ENCODE peak calls at places on chromosomes 6 and 20, in six cellular contexts. A is Peyer's patch; V is CD4-positive, CD25-positive, alpha-beta regulatory T cell; T is breast epithelium; I is fibroblast of pulmonary artery; U is cardiac muscle cell. F is an unnamed sample.

GRCh38 chr20:63955281-63955845 is 853 bp downstream of the UCKL1 start:
- DNase-seq in A (no peak), V (peak; percentile 54), T (no peak), I (no peak), U (peak; percentile 22), F (no peak)

GRCh38 chr20:1357921-1358671 is 29.2 kb upstream of the SDCBP2 start:
- DNase-seq in A (no peak), V (peak; percentile 82), T (no peak), I (peak; percentile 44), U (peak; percentile 67), F (no peak)

GRCh38 chr6:68650142-68650541 is 15.1 kb downstream of the ADGRB3 start:
- DNase-seq in A (no peak), V (no peak), T (no peak), I (no peak), U (no peak), F (no peak)

GRCh38 chr6:144339859-144340452 is 54.8 kb downstream of the UTRN start:
- DNase-seq in A (no peak), V (no peak), T (no peak), I (no peak), U (no peak), F (no peak)

GRCh38 chr20:46939031-46939430 is 44.4 kb downstream of the EYA2 start:
- DNase-seq in A (no peak), V (peak; percentile 28), T (no peak), I (peak; percentile 14), U (no peak), F (no peak)

GRCh38 chr6:72669324-72669723 is 47.5 kb downstream of the KCNQ5 start:
- DNase-seq in A (no peak), V (peak; percentile 20), T (no peak), I (no peak), U (no peak), F (no peak)

GRCh38 chr20:4638826-4639225 is 82.9 kb upstream of the PRND start:
- DNase-seq in A (no peak), V (no peak), T (no peak), I (no peak), U (no peak), F (no peak)

GRCh38 chr20:41380551-41381262 is 14.1 kb upstream of the EMILIN3 start:
- DNase-seq in A (no peak), V (no peak), T (no peak), I (no peak), U (no peak), F (peak; percentile 47)

GRCh38 chr6:17388365-17388764 is 5.0 kb upstream of the CAP2 start:
- DNase-seq in A (no peak), V (no peak), T (no peak), I (no peak), U (no peak), F (no peak)

GRCh38 chr6:84508981-84509380 is 255.4 kb downstream of the TBX18 start:
- DNase-seq in A (no peak), V (no peak), T (no peak), I (peak; percentile 48), U (peak; percentile 76), F (no peak)

GRCh38 chr6:110419028-110419739 is 3.8 kb upstream of the DDO start:
- DNase-seq in A (no peak), V (no peak), T (no peak), I (no peak), U (no peak), F (no peak)

GRCh38 chr6:160996316-160996715 is 4.7 kb downstream of the MAP3K4 start:
- DNase-seq in A (no peak), V (no peak), T (no peak), I (peak; percentile 49), U (no peak), F (no peak)

GRCh38 chr20:23670361-23670760 is 18.5 kb downstream of the CST4 start:
- DNase-seq in A (no peak), V (no peak), T (no peak), I (no peak), U (no peak), F (no peak)

DNA sequence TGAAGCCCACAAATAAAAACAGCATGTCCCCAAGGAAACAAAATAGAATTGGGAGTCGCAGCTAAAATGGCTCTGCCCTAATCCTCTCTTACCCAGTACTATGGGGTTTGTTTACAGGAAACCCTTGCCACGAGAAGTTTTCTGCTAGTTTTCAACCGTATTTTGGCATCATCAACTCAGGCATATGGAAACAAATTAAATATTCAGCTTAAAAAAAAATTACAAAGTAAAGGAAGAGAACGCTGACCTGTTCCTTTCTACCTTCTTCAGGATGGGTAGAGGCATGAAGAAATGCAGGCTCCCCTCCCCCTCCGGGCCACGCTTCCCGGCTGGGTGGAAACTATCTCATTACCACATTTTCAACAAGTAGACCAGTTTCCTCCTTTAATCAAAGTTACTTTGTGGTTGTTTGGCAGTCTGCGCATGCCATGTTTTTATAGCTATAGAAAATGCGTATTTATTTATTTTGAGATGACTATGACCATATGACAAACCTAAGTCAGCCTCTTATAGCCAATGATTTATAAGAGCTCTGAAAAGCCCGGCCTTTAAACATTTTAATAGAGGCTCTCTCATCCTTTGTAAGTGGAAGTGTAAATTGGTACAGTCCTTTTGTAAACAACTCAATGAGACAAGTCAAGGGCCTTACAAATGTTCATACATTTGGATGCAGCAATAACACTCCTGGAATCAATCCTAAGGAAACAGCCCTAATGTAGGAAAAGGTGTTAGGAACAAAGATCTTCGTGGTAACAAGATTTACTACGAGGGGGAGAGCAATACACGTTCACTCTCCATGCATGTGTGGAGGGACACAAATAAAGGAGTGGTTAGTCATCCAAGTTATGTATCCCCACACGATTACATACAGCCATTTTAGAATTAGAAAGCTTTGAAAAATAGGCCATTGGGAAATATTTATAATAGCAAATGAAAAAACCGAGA is 16.1 kb upstream of the ZNF217 start:
- DNase-seq in A (no peak), V (peak; percentile 85), T (no peak), I (no peak), U (peak; percentile 55), F (peak; percentile 90)
- H3K4me3 ChIP-seq in A (peak overlapping the region; percentile 15), V (peak overlapping the region; percentile 91), T (no peak overlapping the region), I (no peak overlapping the region), U (no peak overlapping the region), F (peak overlapping the region; percentile 25)

GRCh38 chr6:112247275-112247674 is 7.1 kb downstream of the LAMA4 start:
- DNase-seq in A (no peak), V (no peak), T (no peak), I (no peak), U (no peak), F (no peak)

GRCh38 chr6:112245511-112246203 is 8.7 kb downstream of the LAMA4 start:
- DNase-seq in A (no peak), V (no peak), T (no peak), I (peak; percentile 67), U (peak; percentile 82), F (no peak)

GRCh38 chr6:112241820-112242443 is 12.4 kb downstream of the LAMA4 start:
- DNase-seq in A (no peak), V (no peak), T (no peak), I (no peak), U (no peak), F (no peak)

GRCh38 chr6:112243861-112244415 is 10.4 kb downstream of the LAMA4 start:
- DNase-seq in A (no peak), V (no peak), T (no peak), I (no peak), U (no peak), F (no peak)

GRCh38 chr6:112244428-112244827 is 9.9 kb downstream of the LAMA4 start:
- DNase-seq in A (no peak), V (no peak), T (no peak), I (no peak), U (no peak), F (no peak)
- H3K4me3 ChIP-seq in A (no peak overlapping the region), V (no peak overlapping the region), T (no peak overlapping the region), I (no peak overlapping the region), U (no peak overlapping the region), F (no peak overlapping the region)

GRCh38 chr6:119830069-119830468 is 480.5 kb upstream of the MAN1A1 start:
- DNase-seq in A (no peak), V (no peak), T (no peak), I (no peak), U (no peak), F (no peak)

GRCh38 chr6:119830494-119831295 is 481.1 kb upstream of the MAN1A1 start:
- DNase-seq in A (no peak), V (no peak), T (no peak), I (no peak), U (peak; percentile 2), F (no peak)

GRCh38 chr6:119829006-119829405 is 479.4 kb upstream of the MAN1A1 start:
- DNase-seq in A (no peak), V (no peak), T (no peak), I (no peak), U (no peak), F (no peak)

GRCh38 chr6:119832411-119832810 is 482.9 kb upstream of the MAN1A1 start:
- DNase-seq in A (no peak), V (no peak), T (no peak), I (no peak), U (no peak), F (no peak)

GRCh38 chr6:119834418-119834817 is 484.9 kb upstream of the MAN1A1 start:
- DNase-seq in A (no peak), V (no peak), T (no peak), I (no peak), U (no peak), F (no peak)
- H3K4me3 ChIP-seq in A (no peak overlapping the region), V (no peak overlapping the region), T (no peak overlapping the region), I (no peak overlapping the region), U (no peak overlapping the region), F (no peak overlapping the region)

DNA sequence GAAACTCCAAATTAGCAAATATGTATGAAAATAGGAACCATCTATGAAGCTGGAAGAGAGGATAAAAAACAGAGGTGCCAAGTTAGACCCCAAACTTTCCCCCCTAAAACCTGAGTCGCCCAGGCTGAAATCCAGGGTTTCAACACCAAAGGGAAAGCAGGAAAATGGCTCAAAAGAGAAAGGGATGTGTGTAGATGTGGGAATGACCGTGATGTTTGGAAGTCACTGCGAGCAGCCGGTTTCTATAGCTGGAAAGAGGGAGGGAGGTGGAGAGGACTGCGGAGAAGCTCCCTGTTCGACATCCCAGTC is 4.5 kb downstream of the RING1 start:
- DNase-seq in A (no peak), V (no peak), T (no peak), I (peak; percentile 18), U (no peak), F (no peak)
- H3K4me3 ChIP-seq in A (peak overlapping the region; percentile 32), V (no peak overlapping the region), T (peak overlapping the region; percentile 44), I (peak overlapping the region; percentile 60), U (peak overlapping the region; percentile 32), F (peak overlapping the region; percentile 33)

F was measured in spleen.